ENCODE peak calls at places on chromosome 18, in five cellular contexts. E is body of pancreas, M is GM12891, H is tibial nerve, X is A549. R is an unnamed sample.

GRCh38 chr18:43936176-43936575 is 658.9 kb upstream of the SYT4 start:
- DNase-seq in E (no peak), M (no peak), H (no peak), X (no peak), R (no peak)

GRCh38 chr18:48942554-48943261 is 8.1 kb downstream of the SMAD7 start:
- DNase-seq in E (peak), M (no peak), H (no peak), X (peak), R (no peak)

GRCh38 chr18:22683196-22683676 is 249.9 kb upstream of the RBBP8 start:
- DNase-seq in E (peak), M (no peak), H (peak), X (peak), R (no peak)

GRCh38 chr18:34659579-34660517 is 50.2 kb upstream of the DTNA start:
- DNase-seq in E (peak), M (no peak), H (peak), X (peak), R (peak)

GRCh38 chr18:36273347-36273746 is 24.2 kb upstream of the FHOD3 start:
- DNase-seq in E (no peak), M (no peak), H (no peak), X (no peak), R (no peak)

GRCh38 chr18:35344736-35345459 is 678 bp upstream of the ZNF24 start:
- DNase-seq in E (peak), M (no peak), H (no peak), X (no peak), R (no peak)

GRCh38 chr18:54357660-54358494 is at the start of the genes C18orf54 and STARD6:
- DNase-seq in E (peak), M (peak), H (peak), X (peak), R (peak)

GRCh38 chr18:79738565-79739439 is 58.9 kb upstream of the KCNG2 start:
- DNase-seq in E (no peak), M (no peak), H (peak), X (no peak), R (peak)

GRCh38 chr18:54222922-54223567 is 1.4 kb downstream of the MBD2 start:
- DNase-seq in E (no peak), M (no peak), H (no peak), X (peak), R (no peak)

GRCh38 chr18:62784966-62785413 is 69.6 kb downstream of the PHLPP1 start:
- DNase-seq in E (no peak), M (no peak), H (peak), X (peak), R (no peak)

GRCh38 chr18:48682768-48683167 is 143.9 kb downstream of the CTIF start:
- DNase-seq in E (no peak), M (no peak), H (no peak), X (no peak), R (no peak)

GRCh38 chr18:55286257-55286825 is 301.7 kb downstream of the TCF4 start:
- DNase-seq in E (no peak), M (no peak), H (no peak), X (no peak), R (no peak)

GRCh38 chr18:303578-303977 is 35.7 kb upstream of the THOC1 start:
- DNase-seq in E (no peak), M (no peak), H (no peak), X (no peak), R (no peak)

GRCh38 chr18:297936-298335 is 30.1 kb upstream of the THOC1 start:
- DNase-seq in E (no peak), M (no peak), H (no peak), X (no peak), R (no peak)

GRCh38 chr18:304887-305529 is 37.2 kb upstream of the THOC1 start:
- DNase-seq in E (no peak), M (no peak), H (no peak), X (no peak), R (no peak)

GRCh38 chr18:303011-303410 is 35.2 kb upstream of the THOC1 start:
- DNase-seq in E (no peak), M (no peak), H (no peak), X (no peak), R (no peak)

GRCh38 chr18:302097-302496 is 34.2 kb upstream of the THOC1 start:
- DNase-seq in E (no peak), M (no peak), H (no peak), X (no peak), R (no peak)
- TF ChIP-seq POLR2A in E (no peak), M (no peak), H (no peak), X (no peak), R (no peak)

DNA sequence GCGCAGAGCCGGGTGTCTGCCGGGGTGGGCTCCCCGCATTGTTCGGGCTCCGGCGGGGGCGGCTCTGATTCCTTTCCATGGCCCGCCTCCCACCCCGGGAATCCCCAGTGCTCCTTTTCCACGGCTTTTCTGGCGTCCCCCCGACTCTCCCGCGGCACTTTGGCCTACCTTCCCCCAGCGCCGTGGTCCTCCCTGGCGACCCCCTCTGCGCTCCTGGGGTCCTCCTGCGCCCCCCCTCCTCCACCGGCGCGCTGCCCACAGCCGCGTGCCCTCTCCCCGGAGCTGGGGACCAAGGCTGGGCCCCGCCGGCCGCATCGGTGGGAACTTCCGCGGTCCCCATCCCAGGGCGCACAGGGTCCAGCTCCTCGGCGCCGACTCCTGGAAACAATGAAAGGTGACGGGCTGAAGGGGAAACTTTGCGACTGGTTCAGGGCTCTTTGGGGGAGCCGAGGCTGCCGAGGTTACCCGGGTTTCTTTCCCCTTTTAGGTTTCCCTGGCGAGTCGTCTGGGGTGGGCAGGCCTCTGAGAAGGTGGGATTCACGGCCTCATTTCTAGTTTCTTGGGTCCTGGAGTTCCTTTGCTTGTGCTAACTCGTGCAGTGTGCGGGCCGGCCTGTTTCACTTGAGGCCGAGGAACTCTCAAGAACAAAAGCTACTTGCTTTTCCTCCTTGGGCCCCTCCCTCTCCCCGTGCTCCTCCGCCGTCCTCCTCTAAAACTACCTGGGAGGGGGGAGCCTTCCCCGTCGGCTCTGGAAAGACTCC is 2.2 kb downstream of the TGIF1 start:
- DNase-seq in E (peak), M (no peak), H (peak), X (peak), R (peak)
- TF ChIP-seq POLR2A in E (no peak), M (no peak), H (peak), X (no peak), R (peak)

DNA sequence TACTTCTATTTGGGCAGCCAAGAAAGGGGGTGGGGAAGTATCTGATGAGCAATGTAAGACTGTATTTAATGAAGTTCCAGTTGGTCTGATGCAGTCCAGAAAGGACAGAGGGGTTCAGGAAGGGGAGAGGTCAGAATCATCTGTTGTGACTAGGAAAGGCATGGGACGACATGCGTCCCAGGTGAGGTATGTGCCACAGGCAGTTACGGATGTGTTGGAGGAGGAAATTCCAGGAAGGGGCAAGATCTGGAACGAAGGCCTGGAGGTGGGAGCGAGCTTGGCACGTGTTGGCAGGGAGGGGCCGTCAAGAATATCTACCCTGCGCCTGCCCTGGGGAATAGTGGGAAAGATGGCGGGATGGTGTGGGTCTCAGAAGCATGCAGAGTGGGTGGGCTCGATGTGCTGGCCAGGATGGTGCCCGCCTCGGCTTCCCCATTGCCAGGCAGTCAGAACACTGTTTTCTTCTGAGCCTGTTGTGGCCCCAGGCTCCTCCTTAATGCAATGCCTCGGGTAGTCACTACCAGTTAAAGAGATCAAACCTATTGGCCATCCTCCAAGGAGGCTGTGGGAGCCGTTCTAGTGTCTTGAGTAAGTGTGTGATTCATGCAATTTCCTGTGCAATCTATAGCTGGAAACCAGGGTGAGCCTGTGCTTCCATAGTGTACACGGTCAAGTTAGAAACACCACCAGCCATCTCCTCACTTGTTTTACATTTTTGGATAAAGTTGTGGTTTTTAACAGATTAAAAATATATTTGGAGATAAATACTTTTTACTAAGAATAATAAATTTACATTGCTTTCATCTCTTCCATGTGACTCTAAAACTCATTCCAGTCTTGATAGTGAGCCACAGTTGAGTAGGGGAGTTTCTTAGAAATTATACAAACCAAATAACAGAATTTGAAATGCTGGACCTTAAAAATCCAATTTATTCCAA is 57.6 kb upstream of the TXNDC2 start:
- DNase-seq in E (no peak), M (no peak), H (peak), X (peak), R (no peak)
- TF ChIP-seq POLR2A in E (no peak), M (no peak), H (no peak), X (no peak), R (no peak)

DNA sequence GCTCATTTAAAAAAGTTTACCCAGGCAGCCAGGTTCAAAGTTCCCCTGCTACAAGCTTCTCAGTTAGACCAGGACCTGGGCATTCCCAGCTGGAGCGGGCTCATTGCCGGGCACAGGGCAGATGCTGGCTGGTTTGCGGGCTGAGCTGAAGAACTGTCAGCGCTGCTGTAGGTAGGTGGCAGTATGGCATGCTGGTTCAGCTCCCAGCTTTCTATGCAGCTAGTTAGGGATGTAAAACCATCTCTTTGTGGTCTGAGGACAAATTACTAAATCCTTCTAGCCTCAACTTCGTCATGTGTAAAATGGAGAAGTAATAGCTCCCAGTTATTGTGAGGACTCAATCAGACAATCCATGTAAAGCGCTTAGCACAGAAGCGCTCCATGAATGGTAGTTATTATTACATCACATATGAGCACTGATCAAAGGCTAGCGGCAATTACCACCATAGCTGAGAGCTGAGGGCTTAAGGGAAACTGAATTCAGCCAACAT is 2.4 kb upstream of the LDLRAD4 start:
- DNase-seq in E (peak), M (no peak), H (no peak), X (peak), R (peak)
- TF ChIP-seq POLR2A in E (no peak), M (no peak), H (no peak), X (no peak), R (no peak)

GRCh38 chr18:75209129-75209951 is at the start of gene PTGR3:
- DNase-seq in E (peak), M (peak), H (peak), X (peak), R (peak)
- TF ChIP-seq POLR2A in E (peak), M (peak), H (peak), X (peak), R (no peak)

DNA sequence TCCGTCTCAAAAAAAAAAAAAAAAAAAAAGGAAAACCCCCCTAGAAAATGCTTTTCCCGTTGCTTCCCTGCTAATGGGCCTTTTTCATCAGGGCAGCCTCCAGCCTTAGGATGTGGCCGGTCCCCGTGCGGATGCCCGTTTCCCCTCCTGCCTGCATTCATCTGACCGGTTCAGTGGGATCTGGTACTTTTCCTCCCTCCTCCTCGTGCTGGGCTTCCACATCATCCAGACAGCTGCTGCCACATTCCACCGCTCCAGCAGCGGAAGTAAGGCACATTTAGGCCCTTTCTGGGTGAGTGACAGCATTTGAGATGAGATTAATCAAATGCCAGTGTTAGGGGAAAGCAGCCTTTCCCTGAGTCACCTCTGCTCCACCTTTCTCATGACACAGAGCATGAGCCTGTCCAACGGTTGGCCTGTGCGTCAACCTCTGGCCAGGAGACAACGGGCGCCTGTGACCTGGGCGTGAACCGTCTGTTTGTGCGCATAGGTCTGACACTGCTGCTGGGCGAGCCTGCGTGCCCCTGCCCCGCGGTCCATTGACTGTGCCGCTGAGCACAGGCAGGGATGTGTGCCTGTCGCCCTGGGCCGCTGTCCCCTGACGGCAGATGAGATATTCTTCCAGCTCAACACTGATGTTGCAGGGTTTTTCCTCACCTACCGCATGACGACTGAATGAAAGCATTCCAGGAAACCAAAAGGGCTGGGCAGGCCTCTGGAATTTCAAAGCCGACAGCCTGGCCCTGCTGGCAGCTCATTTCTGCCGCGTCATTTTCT is 174.0 kb downstream of the TGIF1 start:
- DNase-seq in E (peak), M (no peak), H (peak), X (peak), R (peak)
- TF ChIP-seq POLR2A in E (no peak), M (no peak), H (no peak), X (peak), R (no peak)

R was measured in breast epithelium.